ENCODE peak calls at places on chromosomes 16 and 17, in ten cellular contexts. Q, O, G, A, I, D, X, K, M and C are unnamed samples.

GRCh38 chr17:17379197-17379991 is 76.2 kb downstream of the NT5M start:
- DNase-seq in Q (peak), O (no peak), G (no peak), A (no peak), I (peak), D (no peak), X (peak), K (peak), M (peak), C (peak)

GRCh38 chr17:2218426-2218825 is 85.2 kb downstream of the SMG6 start:
- DNase-seq in Q (no peak), O (no peak), G (no peak), A (no peak), I (no peak), D (no peak), X (no peak), K (no peak), M (no peak), C (no peak)

GRCh38 chr17:44204453-44204882 is 4.8 kb upstream of the ATXN7L3 start:
- DNase-seq in Q (no peak), O (no peak), G (no peak), A (no peak), I (peak), D (no peak), X (peak), K (peak), M (peak), C (peak)

GRCh38 chr17:44556114-44556853 is 1.0 kb upstream of the FZD2 start:
- DNase-seq in Q (no peak), O (peak), G (peak), A (peak), I (peak), D (peak), X (peak), K (peak), M (peak), C (peak)

GRCh38 chr16:66369055-66369592 is 2.6 kb downstream of the CDH5 start:
- DNase-seq in Q (peak), O (no peak), G (peak), A (no peak), I (no peak), D (peak), X (peak), K (no peak), M (no peak), C (no peak)

GRCh38 chr16:6880263-6880662 is 452.4 kb upstream of the RBFOX1 start:
- DNase-seq in Q (no peak), O (no peak), G (no peak), A (no peak), I (no peak), D (no peak), X (no peak), K (no peak), M (no peak), C (no peak)

GRCh38 chr16:85683363-85683762 is 5.4 kb downstream of the GINS2 start:
- DNase-seq in Q (no peak), O (no peak), G (no peak), A (no peak), I (no peak), D (no peak), X (no peak), K (no peak), M (no peak), C (no peak)

GRCh38 chr16:13550254-13550653 is 369.7 kb upstream of the ERCC4 start:
- DNase-seq in Q (no peak), O (no peak), G (no peak), A (no peak), I (no peak), D (no peak), X (no peak), K (no peak), M (no peak), C (no peak)

GRCh38 chr17:49388692-49389513 is 25.8 kb downstream of the PHB1 start:
- DNase-seq in Q (no peak), O (no peak), G (no peak), A (no peak), I (peak), D (no peak), X (no peak), K (peak), M (peak), C (no peak)

GRCh38 chr16:24520983-24521382 is 18.4 kb upstream of the RBBP6 start:
- DNase-seq in Q (no peak), O (no peak), G (no peak), A (no peak), I (no peak), D (no peak), X (no peak), K (no peak), M (no peak), C (no peak)

GRCh38 chr16:20868890-20869289 is 31.3 kb downstream of the DCUN1D3 start:
- DNase-seq in Q (peak), O (peak), G (peak), A (peak), I (peak), D (peak), X (peak), K (peak), M (peak), C (peak)

GRCh38 chr17:64326420-64327054 is 63.5 kb upstream of the TEX2 start:
- DNase-seq in Q (peak), O (peak), G (peak), A (peak), I (peak), D (no peak), X (peak), K (peak), M (no peak), C (peak)

GRCh38 chr17:33534063-33534462 is 241.0 kb upstream of the ASIC2 start:
- DNase-seq in Q (no peak), O (no peak), G (no peak), A (no peak), I (no peak), D (no peak), X (no peak), K (no peak), M (no peak), C (no peak)

GRCh38 chr17:77568540-77568939 is 390.0 kb upstream of the TNRC6C start:
- DNase-seq in Q (no peak), O (no peak), G (no peak), A (no peak), I (no peak), D (no peak), X (no peak), K (no peak), M (no peak), C (no peak)

GRCh38 chr17:44211281-44212265 is 7.9 kb downstream of the UBTF start:
- DNase-seq in Q (no peak), O (no peak), G (no peak), A (no peak), I (no peak), D (no peak), X (no peak), K (no peak), M (no peak), C (no peak)

GRCh38 chr17:73265646-73266640 is 4.3 kb upstream of the CPSF4L start:
- DNase-seq in Q (no peak), O (no peak), G (no peak), A (no peak), I (no peak), D (no peak), X (no peak), K (no peak), M (no peak), C (no peak)

GRCh38 chr17:47665655-47666054 is 15.9 kb downstream of the KPNB1 start:
- DNase-seq in Q (no peak), O (no peak), G (no peak), A (no peak), I (no peak), D (no peak), X (peak), K (peak), M (peak), C (peak)

GRCh38 chr16:88719267-88719932 is 13.1 kb downstream of the CTU2 start:
- DNase-seq in Q (no peak), O (no peak), G (no peak), A (no peak), I (no peak), D (no peak), X (no peak), K (no peak), M (no peak), C (no peak)

GRCh38 chr17:27256225-27257030 is 37.5 kb upstream of the WSB1 start:
- DNase-seq in Q (no peak), O (no peak), G (no peak), A (peak), I (peak), D (no peak), X (peak), K (peak), M (peak), C (peak)

GRCh38 chr17:75737133-75737962 is 16.1 kb downstream of the ITGB4 start:
- DNase-seq in Q (no peak), O (no peak), G (no peak), A (no peak), I (no peak), D (no peak), X (no peak), K (no peak), M (no peak), C (no peak)

GRCh38 chr16:14202697-14203096 is 131.6 kb downstream of the MRTFB start:
- DNase-seq in Q (no peak), O (no peak), G (no peak), A (peak), I (peak), D (no peak), X (no peak), K (peak), M (no peak), C (peak)

GRCh38 chr16:637081-638018 is 1.2 kb upstream of the METTL26 start:
- DNase-seq in Q (peak), O (peak), G (peak), A (peak), I (peak), D (peak), X (peak), K (peak), M (peak), C (peak)

GRCh38 chr17:31211352-31212012 is 85.6 kb downstream of the OMG start:
- DNase-seq in Q (no peak), O (no peak), G (no peak), A (peak), I (peak), D (no peak), X (no peak), K (peak), M (peak), C (no peak)

GRCh38 chr16:55282441-55282840 is 41.6 kb upstream of the IRX6 start:
- DNase-seq in Q (no peak), O (no peak), G (no peak), A (no peak), I (no peak), D (no peak), X (no peak), K (peak), M (no peak), C (no peak)

GRCh38 chr16:80610489-80611156 is 69.8 kb downstream of the DYNLRB2 start:
- DNase-seq in Q (no peak), O (no peak), G (no peak), A (no peak), I (no peak), D (no peak), X (no peak), K (no peak), M (no peak), C (peak)

GRCh38 chr17:83124871-83125514 is 45.6 kb downstream of the METRNL start:
- DNase-seq in Q (peak), O (no peak), G (no peak), A (no peak), I (no peak), D (no peak), X (no peak), K (no peak), M (no peak), C (no peak)

GRCh38 chr16:21646721-21647561 is 5.5 kb downstream of the IGSF6 start:
- DNase-seq in Q (no peak), O (peak), G (no peak), A (no peak), I (no peak), D (peak), X (no peak), K (no peak), M (no peak), C (peak)

GRCh38 chr16:720990-721764 is at the start of gene ANTKMT:
- DNase-seq in Q (peak), O (peak), G (peak), A (peak), I (peak), D (peak), X (peak), K (peak), M (peak), C (peak)

GRCh38 chr17:36938566-36939058 is 1.3 kb downstream of the LHX1 start:
- DNase-seq in Q (no peak), O (no peak), G (no peak), A (no peak), I (no peak), D (no peak), X (no peak), K (no peak), M (no peak), C (no peak)

GRCh38 chr16:1645914-1646525 is 32.1 kb upstream of the JPT2 start:
- DNase-seq in Q (no peak), O (no peak), G (no peak), A (peak), I (peak), D (no peak), X (no peak), K (peak), M (peak), C (peak)

GRCh38 chr16:2720063-2720455 is at the start of gene PRSS27:
- DNase-seq in Q (no peak), O (no peak), G (no peak), A (no peak), I (no peak), D (peak), X (no peak), K (no peak), M (no peak), C (no peak)

GRCh38 chr16:61182416-61182815 is 853.8 kb downstream of the CDH8 start:
- DNase-seq in Q (no peak), O (no peak), G (no peak), A (no peak), I (no peak), D (no peak), X (no peak), K (no peak), M (no peak), C (no peak)

GRCh38 chr16:30947533-30948086 is 1.3 kb upstream of the ORAI3 start:
- DNase-seq in Q (no peak), O (no peak), G (no peak), A (no peak), I (no peak), D (no peak), X (no peak), K (no peak), M (no peak), C (no peak)

GRCh38 chr16:30948087-30948955 is 547 bp upstream of the ORAI3 start:
- DNase-seq in Q (peak), O (peak), G (peak), A (peak), I (peak), D (peak), X (peak), K (peak), M (peak), C (peak)

GRCh38 chr16:30949655-30950515 is 1.0 kb downstream of the ORAI3 start:
- DNase-seq in Q (peak), O (peak), G (peak), A (peak), I (peak), D (peak), X (peak), K (peak), M (peak), C (peak)

GRCh38 chr16:30950516-30951073 is 1.7 kb downstream of the ORAI3 start:
- DNase-seq in Q (no peak), O (no peak), G (no peak), A (no peak), I (no peak), D (no peak), X (no peak), K (no peak), M (no peak), C (no peak)

GRCh38 chr16:30948956-30949654 is at the start of gene ORAI3:
- DNase-seq in Q (peak), O (peak), G (peak), A (peak), I (peak), D (peak), X (peak), K (peak), M (peak), C (peak)
- TF ChIP-seq CTCF in Q (no peak), O (no peak), G (peak), A (no peak), I (no peak), D (no peak), X (no peak), K (no peak), M (no peak), C (no peak)

GRCh38 chr17:70074991-70075390 is at the start of gene KCNJ16:
- DNase-seq in Q (no peak), O (peak), G (no peak), A (peak), I (no peak), D (peak), X (no peak), K (no peak), M (no peak), C (no peak)

GRCh38 chr17:70078994-70079531 is 4.0 kb downstream of the KCNJ16 start:
- DNase-seq in Q (no peak), O (no peak), G (no peak), A (no peak), I (no peak), D (no peak), X (no peak), K (no peak), M (no peak), C (no peak)

GRCh38 chr17:70076189-70076588 is 1.2 kb downstream of the KCNJ16 start:
- DNase-seq in Q (no peak), O (no peak), G (no peak), A (no peak), I (peak), D (no peak), X (peak), K (peak), M (peak), C (no peak)

GRCh38 chr17:70078549-70078948 is 3.5 kb downstream of the KCNJ16 start:
- DNase-seq in Q (no peak), O (no peak), G (no peak), A (no peak), I (no peak), D (no peak), X (no peak), K (no peak), M (no peak), C (no peak)

DNA sequence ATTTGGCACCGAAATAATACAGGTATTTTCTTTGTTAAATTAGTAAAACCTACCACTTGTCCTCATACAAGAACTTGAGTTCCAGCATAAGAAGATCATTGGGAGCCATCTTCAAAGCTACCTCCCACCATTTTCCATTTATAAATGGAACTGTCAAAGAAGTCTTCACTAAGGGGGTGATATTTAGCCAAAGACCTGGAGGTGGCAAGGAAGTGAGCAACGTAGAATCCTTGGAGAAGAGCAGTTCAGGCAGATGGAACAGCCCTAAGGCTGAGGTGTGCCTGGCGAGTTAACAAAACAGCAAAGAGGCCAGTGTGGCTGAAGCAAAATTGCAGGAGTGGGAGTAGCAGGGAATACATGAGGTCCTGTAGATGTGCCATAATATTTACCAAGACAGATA is 1.8 kb downstream of the KCNJ16 start:
- DNase-seq in Q (no peak), O (no peak), G (no peak), A (no peak), I (no peak), D (no peak), X (no peak), K (no peak), M (no peak), C (no peak)
- H3K4me3 ChIP-seq in Q (no peak), O (no peak), G (no peak), A (no peak), I (no peak), D (no peak), X (no peak), K (no peak), M (no peak), C (no peak)

DNA sequence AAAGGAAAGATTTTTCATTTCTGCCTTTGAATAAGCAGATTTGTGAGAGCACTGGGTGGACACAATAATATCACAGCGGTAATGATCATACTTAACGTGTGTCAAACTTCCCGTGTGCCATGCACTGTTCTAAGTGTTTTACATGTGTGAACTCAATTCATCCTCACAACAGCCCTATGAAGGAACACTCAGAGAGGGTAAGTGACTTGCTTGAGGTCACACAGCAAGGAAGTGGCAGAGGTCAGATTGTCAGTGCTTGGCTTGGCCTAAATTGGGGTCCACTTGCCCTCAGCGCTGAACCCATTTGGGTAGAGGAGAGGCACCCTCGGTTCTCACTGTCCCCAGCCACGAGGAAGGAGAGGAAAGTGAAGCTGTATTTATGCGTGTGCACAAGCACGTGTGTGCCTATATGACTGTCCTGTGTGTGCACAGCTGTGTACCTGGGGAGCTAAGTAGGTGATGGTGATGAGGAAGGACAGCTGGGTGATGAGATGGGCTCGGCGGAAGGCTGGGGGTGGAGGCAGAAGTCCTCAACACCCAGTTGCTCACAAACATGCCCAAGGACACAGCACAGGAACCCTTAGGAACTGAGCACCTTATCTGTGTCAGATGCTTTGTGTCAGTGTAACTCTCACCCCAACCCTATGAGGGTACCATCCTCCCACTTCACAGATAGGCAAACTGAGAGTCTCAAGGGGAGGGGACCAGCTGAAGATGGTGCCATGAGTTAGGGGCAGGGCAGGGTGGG is 9.8 kb upstream of the ADGRG3 start:
- DNase-seq in Q (no peak), O (no peak), G (no peak), A (no peak), I (no peak), D (no peak), X (no peak), K (no peak), M (no peak), C (no peak)
- TF ChIP-seq CTCF in Q (no peak), O (no peak), G (no peak), A (no peak), I (no peak), D (no peak), X (no peak), K (no peak), M (no peak), C (no peak)

GRCh38 chr17:21375757-21376584 is at the start of gene KCNJ12:
- DNase-seq in Q (no peak), O (peak), G (no peak), A (peak), I (peak), D (peak), X (peak), K (no peak), M (no peak), C (no peak)
- H3K4me3 ChIP-seq in Q (peak), O (peak), G (peak), A (peak), I (peak), D (no peak), X (peak), K (peak), M (peak), C (no peak)